ENCODE peak calls at places on chromosomes 7 and 10, in seven cellular contexts. One of them, this sample, is unnamed.
A peak's percentile ranks its signal among the peaks of the same experiment; 100 is the strongest.

GRCh38 chr7:155477469-155477868 is 19.5 kb downstream of the EN2 start:
- DNase-seq in transverse colon: no peak
- DNase-seq in GM23338: no peak
- DNase-seq in endothelial cell of umbilical vein: no peak
- DNase-seq in stomach: no peak
- DNase-seq in H1: no peak
- DNase-seq in sigmoid colon: no peak
- DNase-seq in this sample: no peak

GRCh38 chr7:9711259-9711658 is 1262.4 kb upstream of the PHF14 start:
- DNase-seq in transverse colon: no peak
- DNase-seq in GM23338: no peak
- DNase-seq in endothelial cell of umbilical vein: no peak
- DNase-seq in stomach: no peak
- DNase-seq in H1: no peak
- DNase-seq in sigmoid colon: no peak
- DNase-seq in this sample: no peak

GRCh38 chr10:47384148-47384921 is at the start of gene ZNF488:
- DNase-seq in transverse colon: peak; percentile 87
- DNase-seq in GM23338: peak; percentile 88
- DNase-seq in endothelial cell of umbilical vein: peak; percentile 83
- DNase-seq in stomach: peak; percentile 87
- DNase-seq in H1: peak; percentile 91
- DNase-seq in sigmoid colon: peak; percentile 90
- DNase-seq in this sample: no peak

GRCh38 chr7:1210321-1210978 is 22.2 kb upstream of the UNCX start:
- DNase-seq in transverse colon: no peak
- DNase-seq in GM23338: no peak
- DNase-seq in endothelial cell of umbilical vein: no peak
- DNase-seq in stomach: no peak
- DNase-seq in H1: no peak
- DNase-seq in sigmoid colon: no peak
- DNase-seq in this sample: no peak

GRCh38 chr10:32378371-32379301 is 31.7 kb upstream of the EPC1 start:
- DNase-seq in transverse colon: peak; percentile 96
- DNase-seq in GM23338: peak; percentile 94
- DNase-seq in endothelial cell of umbilical vein: peak; percentile 89
- DNase-seq in stomach: peak; percentile 91
- DNase-seq in H1: peak; percentile 84
- DNase-seq in sigmoid colon: peak; percentile 98
- DNase-seq in this sample: peak; percentile 98

GRCh38 chr7:73770860-73771665 is 993 bp upstream of the CLDN3 start:
- DNase-seq in transverse colon: no peak
- DNase-seq in GM23338: no peak
- DNase-seq in endothelial cell of umbilical vein: no peak
- DNase-seq in stomach: no peak
- DNase-seq in H1: no peak
- DNase-seq in sigmoid colon: no peak
- DNase-seq in this sample: no peak

GRCh38 chr10:47372726-47373125 is 11.4 kb downstream of the ZNF488 start:
- DNase-seq in transverse colon: no peak
- DNase-seq in GM23338: no peak
- DNase-seq in endothelial cell of umbilical vein: no peak
- DNase-seq in stomach: peak; percentile 14
- DNase-seq in H1: peak; percentile 37
- DNase-seq in sigmoid colon: no peak
- DNase-seq in this sample: no peak

GRCh38 chr10:94546616-94547175 is 1.1 kb downstream of the HELLS start:
- DNase-seq in transverse colon: no peak
- DNase-seq in GM23338: no peak
- DNase-seq in endothelial cell of umbilical vein: peak; percentile 51
- DNase-seq in stomach: no peak
- DNase-seq in H1: no peak
- DNase-seq in sigmoid colon: no peak
- DNase-seq in this sample: no peak

GRCh38 chr7:33471636-33472242 is 342.4 kb downstream of the BBS9 start:
- DNase-seq in transverse colon: no peak
- DNase-seq in GM23338: no peak
- DNase-seq in endothelial cell of umbilical vein: no peak
- DNase-seq in stomach: no peak
- DNase-seq in H1: no peak
- DNase-seq in sigmoid colon: no peak
- DNase-seq in this sample: no peak

GRCh38 chr7:101696-102376 is 90.5 kb upstream of the FAM20C start:
- DNase-seq in transverse colon: no peak
- DNase-seq in GM23338: no peak
- DNase-seq in endothelial cell of umbilical vein: peak; percentile 67
- DNase-seq in stomach: peak; percentile 19
- DNase-seq in H1: no peak
- DNase-seq in sigmoid colon: no peak
- DNase-seq in this sample: peak; percentile 17

GRCh38 chr7:131959106-131959812 is 402.8 kb upstream of the PODXL start:
- DNase-seq in transverse colon: no peak
- DNase-seq in GM23338: no peak
- DNase-seq in endothelial cell of umbilical vein: no peak
- DNase-seq in stomach: no peak
- DNase-seq in H1: no peak
- DNase-seq in sigmoid colon: no peak
- DNase-seq in this sample: no peak

GRCh38 chr10:22133640-22134624 is 83.9 kb downstream of the EBLN1 start:
- DNase-seq in transverse colon: no peak
- DNase-seq in GM23338: no peak
- DNase-seq in endothelial cell of umbilical vein: no peak
- DNase-seq in stomach: no peak
- DNase-seq in H1: no peak
- DNase-seq in sigmoid colon: no peak
- DNase-seq in this sample: no peak

GRCh38 chr7:151918444-151918843 is 37.8 kb upstream of the GALNTL5 start:
- DNase-seq in transverse colon: no peak
- DNase-seq in GM23338: no peak
- DNase-seq in endothelial cell of umbilical vein: no peak
- DNase-seq in stomach: no peak
- DNase-seq in H1: no peak
- DNase-seq in sigmoid colon: no peak
- DNase-seq in this sample: no peak

GRCh38 chr10:82874671-82875070 is 999.7 kb downstream of the NRG3 start:
- DNase-seq in transverse colon: no peak
- DNase-seq in GM23338: no peak
- DNase-seq in endothelial cell of umbilical vein: no peak
- DNase-seq in stomach: no peak
- DNase-seq in H1: no peak
- DNase-seq in sigmoid colon: no peak
- DNase-seq in this sample: no peak

GRCh38 chr7:83941300-83941699 is 253.3 kb downstream of the SEMA3A start:
- DNase-seq in transverse colon: no peak
- DNase-seq in GM23338: no peak
- DNase-seq in endothelial cell of umbilical vein: no peak
- DNase-seq in stomach: no peak
- DNase-seq in H1: no peak
- DNase-seq in sigmoid colon: no peak
- DNase-seq in this sample: no peak

GRCh38 chr7:3464900-3465622 is 164.0 kb downstream of the SDK1 start:
- DNase-seq in transverse colon: no peak
- DNase-seq in GM23338: no peak
- DNase-seq in endothelial cell of umbilical vein: no peak
- DNase-seq in stomach: no peak
- DNase-seq in H1: no peak
- DNase-seq in sigmoid colon: no peak
- DNase-seq in this sample: no peak

GRCh38 chr7:101952355-101953247 is 135.2 kb downstream of the CUX1 start:
- DNase-seq in transverse colon: no peak
- DNase-seq in GM23338: no peak
- DNase-seq in endothelial cell of umbilical vein: peak; percentile 96
- DNase-seq in stomach: no peak
- DNase-seq in H1: no peak
- DNase-seq in sigmoid colon: peak; percentile 78
- DNase-seq in this sample: no peak

GRCh38 chr7:768881-769504 is 41.9 kb upstream of the PRKAR1B start:
- DNase-seq in transverse colon: no peak
- DNase-seq in GM23338: peak; percentile 77
- DNase-seq in endothelial cell of umbilical vein: no peak
- DNase-seq in stomach: peak; percentile 53
- DNase-seq in H1: peak; percentile 63
- DNase-seq in sigmoid colon: peak; percentile 82
- DNase-seq in this sample: no peak

GRCh38 chr10:110784198-110784597 is 87.5 kb upstream of the PDCD4 start:
- DNase-seq in transverse colon: no peak
- DNase-seq in GM23338: no peak
- DNase-seq in endothelial cell of umbilical vein: no peak
- DNase-seq in stomach: no peak
- DNase-seq in H1: no peak
- DNase-seq in sigmoid colon: peak; percentile 80
- DNase-seq in this sample: no peak

GRCh38 chr10:88705951-88706350 is at the start of gene LIPK:
- DNase-seq in transverse colon: no peak
- DNase-seq in GM23338: no peak
- DNase-seq in endothelial cell of umbilical vein: no peak
- DNase-seq in stomach: no peak
- DNase-seq in H1: no peak
- DNase-seq in sigmoid colon: no peak
- DNase-seq in this sample: no peak

GRCh38 chr10:124417846-124418725 is 637 bp downstream of the OAT start:
- DNase-seq in transverse colon: peak; percentile 52
- DNase-seq in GM23338: peak; percentile 65
- DNase-seq in endothelial cell of umbilical vein: peak; percentile 68
- DNase-seq in stomach: peak; percentile 46
- DNase-seq in H1: peak; percentile 77
- DNase-seq in sigmoid colon: peak; percentile 85
- DNase-seq in this sample: no peak

GRCh38 chr10:77926566-77927342 is at the start of gene DLG5:
- DNase-seq in transverse colon: peak; percentile 75
- DNase-seq in GM23338: peak; percentile 65
- DNase-seq in endothelial cell of umbilical vein: peak; percentile 26
- DNase-seq in stomach: peak; percentile 67
- DNase-seq in H1: peak; percentile 68
- DNase-seq in sigmoid colon: peak; percentile 92
- DNase-seq in this sample: no peak

GRCh38 chr7:2515424-2516193 is 4.0 kb upstream of the LFNG start:
- DNase-seq in transverse colon: no peak
- DNase-seq in GM23338: no peak
- DNase-seq in endothelial cell of umbilical vein: no peak
- DNase-seq in stomach: no peak
- DNase-seq in H1: no peak
- DNase-seq in sigmoid colon: no peak
- DNase-seq in this sample: no peak

GRCh38 chr7:26646666-26647065 is 217.7 kb downstream of the SKAP2 start:
- DNase-seq in transverse colon: no peak
- DNase-seq in GM23338: no peak
- DNase-seq in endothelial cell of umbilical vein: no peak
- DNase-seq in stomach: no peak
- DNase-seq in H1: no peak
- DNase-seq in sigmoid colon: no peak
- DNase-seq in this sample: no peak

GRCh38 chr10:71494980-71495381 is 98.3 kb downstream of the CDH23 start:
- DNase-seq in transverse colon: no peak
- DNase-seq in GM23338: no peak
- DNase-seq in endothelial cell of umbilical vein: no peak
- DNase-seq in stomach: no peak
- DNase-seq in H1: no peak
- DNase-seq in sigmoid colon: no peak
- DNase-seq in this sample: no peak
- H3K27ac ChIP-seq in transverse colon: no peak overlapping the region
- H3K27ac ChIP-seq in GM23338: no peak overlapping the region
- H3K27ac ChIP-seq in endothelial cell of umbilical vein: no peak overlapping the region
- H3K27ac ChIP-seq in stomach: no peak overlapping the region
- H3K27ac ChIP-seq in H1: no peak overlapping the region
- H3K27ac ChIP-seq in sigmoid colon: no peak overlapping the region
- H3K27ac ChIP-seq in this sample: no peak overlapping the region

DNA sequence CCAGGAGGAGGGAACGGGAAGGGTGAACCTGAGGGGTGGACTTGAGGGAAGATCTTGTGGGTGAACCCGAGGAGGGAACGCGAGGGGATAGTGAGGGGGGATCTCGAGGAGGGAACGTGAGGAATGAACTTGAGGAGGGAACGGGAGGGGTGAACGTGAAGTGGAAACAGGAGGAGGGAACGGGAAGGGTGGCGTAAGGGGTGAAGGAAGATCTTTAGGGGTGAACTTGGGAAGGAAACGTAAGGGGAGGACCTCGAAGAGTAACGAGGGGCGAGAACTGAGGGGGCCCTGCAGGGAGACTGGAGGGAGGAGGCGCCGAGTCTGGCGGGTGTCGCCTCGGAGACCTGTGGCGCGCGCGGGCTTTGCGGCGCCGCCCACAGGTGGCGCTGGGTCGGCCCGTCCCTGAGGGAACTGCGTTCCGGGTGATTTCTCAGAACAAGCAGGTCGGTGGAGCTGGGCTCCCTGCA is 677 bp downstream of the MYO3A start:
- DNase-seq in transverse colon: peak; percentile 8
- DNase-seq in GM23338: peak; percentile 57
- DNase-seq in endothelial cell of umbilical vein: no peak
- DNase-seq in stomach: no peak
- DNase-seq in H1: peak; percentile 71
- DNase-seq in sigmoid colon: no peak
- DNase-seq in this sample: no peak
- H3K4me3 ChIP-seq in transverse colon: peak overlapping the region; percentile 49
- H3K4me3 ChIP-seq in GM23338: peak overlapping the region; percentile 74
- H3K4me3 ChIP-seq in endothelial cell of umbilical vein: no peak overlapping the region
- H3K4me3 ChIP-seq in stomach: peak overlapping the region; percentile 44
- H3K4me3 ChIP-seq in H1: peak overlapping the region; percentile 78
- H3K4me3 ChIP-seq in sigmoid colon: peak overlapping the region; percentile 8
- H3K4me3 ChIP-seq in this sample: peak overlapping the region; percentile 34

DNA sequence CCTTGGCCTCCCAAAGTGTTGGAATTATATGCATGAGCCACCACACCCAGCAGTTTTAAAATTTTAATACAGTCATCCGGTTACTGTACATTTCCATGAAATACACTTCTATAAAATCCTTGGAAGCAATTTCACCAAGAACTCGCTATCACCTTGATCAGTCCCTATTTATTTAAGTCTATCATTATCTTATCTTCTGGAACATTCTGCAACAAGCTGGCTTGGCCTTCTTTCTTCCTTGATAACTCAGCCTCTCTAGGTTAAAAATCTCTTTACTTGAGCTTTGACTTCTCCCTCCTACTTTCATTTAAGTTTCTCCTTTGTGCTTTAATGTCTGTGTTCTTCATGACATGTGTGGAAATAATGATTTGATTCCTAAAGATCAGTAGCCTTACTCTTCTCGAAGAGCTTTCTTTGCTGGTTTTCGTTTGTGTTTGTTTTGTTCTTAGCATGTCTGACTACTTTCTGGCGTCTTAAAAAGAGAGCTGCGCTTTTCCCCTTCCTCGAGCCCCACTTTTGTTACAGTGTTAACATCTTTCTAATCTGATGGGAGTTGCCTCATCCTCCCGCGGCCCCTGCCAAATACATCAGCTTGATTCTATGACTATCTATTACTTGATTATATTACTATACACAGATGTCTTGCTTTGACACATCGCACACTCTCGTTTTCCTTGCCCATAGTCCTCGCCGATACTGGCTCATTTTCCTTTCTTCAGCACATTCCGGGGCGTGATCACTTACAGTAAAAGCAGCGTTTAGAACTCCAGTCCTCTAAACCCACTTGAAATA is 11.1 kb upstream of the CALML5 start:
- DNase-seq in transverse colon: no peak
- DNase-seq in GM23338: no peak
- DNase-seq in endothelial cell of umbilical vein: no peak
- DNase-seq in stomach: no peak
- DNase-seq in H1: no peak
- DNase-seq in sigmoid colon: peak; percentile 68
- DNase-seq in this sample: no peak
- TF ChIP-seq POLR2AphosphoS5 in transverse colon: no peak
- TF ChIP-seq POLR2AphosphoS5 in GM23338: no peak
- TF ChIP-seq POLR2AphosphoS5 in endothelial cell of umbilical vein: no peak
- TF ChIP-seq POLR2AphosphoS5 in stomach: no peak
- TF ChIP-seq POLR2AphosphoS5 in H1: no peak
- TF ChIP-seq POLR2AphosphoS5 in sigmoid colon: no peak
- TF ChIP-seq POLR2AphosphoS5 in this sample: no peak

GRCh38 chr10:73647875-73648228 is 6.6 kb upstream of the MYOZ1 start:
- DNase-seq in transverse colon: no peak
- DNase-seq in GM23338: peak; percentile 30
- DNase-seq in endothelial cell of umbilical vein: no peak
- DNase-seq in stomach: no peak
- DNase-seq in H1: no peak
- DNase-seq in sigmoid colon: no peak
- DNase-seq in this sample: no peak
- H3K27ac ChIP-seq in transverse colon: peak overlapping the region; percentile 21
- H3K27ac ChIP-seq in GM23338: peak overlapping the region; percentile 83
- H3K27ac ChIP-seq in endothelial cell of umbilical vein: no peak overlapping the region
- H3K27ac ChIP-seq in stomach: peak overlapping the region; percentile 57
- H3K27ac ChIP-seq in H1: no peak overlapping the region
- H3K27ac ChIP-seq in sigmoid colon: peak overlapping the region; percentile 60
- H3K27ac ChIP-seq in this sample: peak overlapping the region; percentile 68

This sample was measured in esophagus muscularis mucosa.